ENCODE peak calls at places on chromosomes 16 and 17, in eight cellular contexts. I, M, Y, V, A, J, U and K are unnamed samples.

GRCh38 chr17:21218101-21218500 is 4.1 kb upstream of the TMEM11 start:
- DNase-seq in Y (no peak), U (peak), V (no peak), J (no peak), I (no peak), M (no peak), A (peak), K (peak)

GRCh38 chr17:3956983-3957382 is 7.3 kb downstream of the ATP2A3 start:
- DNase-seq in J (no peak), M (no peak), A (no peak), U (no peak), Y (no peak), I (no peak), V (no peak), K (no peak)

GRCh38 chr16:2719328-2720062 is 529 bp downstream of the PRSS27 start:
- DNase-seq in Y (no peak), V (no peak), A (no peak), I (no peak), U (no peak), J (no peak), M (peak), K (no peak)

GRCh38 chr17:17982796-17983195 is 10.1 kb downstream of the DRC3 start:
- DNase-seq in Y (no peak), U (no peak), M (no peak), A (no peak), V (no peak), I (no peak), J (no peak), K (no peak)

GRCh38 chr17:9837551-9838471 is 12.1 kb downstream of the GLP2R start:
- DNase-seq in M (no peak), Y (no peak), J (peak), A (peak), U (peak), I (no peak), V (no peak), K (peak)

GRCh38 chr17:60231234-60231633 is 81.5 kb downstream of the CA4 start:
- DNase-seq in M (no peak), U (peak), I (peak), A (peak), Y (no peak), J (peak), V (no peak), K (peak)

GRCh38 chr17:1200440-1200839 is 20.7 kb upstream of the ABR start:
- DNase-seq in U (no peak), A (no peak), Y (no peak), J (no peak), M (no peak), V (no peak), I (no peak), K (no peak)

GRCh38 chr17:8173871-8174322 is 2.3 kb downstream of the TMEM107 start:
- DNase-seq in M (no peak), I (no peak), Y (no peak), U (no peak), J (no peak), A (no peak), V (no peak), K (no peak)

GRCh38 chr17:75983501-75984181 is 4.6 kb downstream of the TEN1 start:
- DNase-seq in I (no peak), V (no peak), J (no peak), M (peak), A (no peak), Y (no peak), U (no peak), K (peak)

GRCh38 chr16:30523768-30524574 is 2.4 kb downstream of the ZNF768 start:
- DNase-seq in M (no peak), U (peak), I (no peak), J (no peak), V (no peak), A (no peak), Y (no peak), K (peak)

GRCh38 chr17:55089955-55090573 is 121.5 kb downstream of the STXBP4 start:
- DNase-seq in V (no peak), J (no peak), I (no peak), Y (peak), A (no peak), U (peak), M (no peak), K (peak)

GRCh38 chr16:188674-189073 is 8.4 kb downstream of the HBQ1 start:
- DNase-seq in U (no peak), M (no peak), Y (no peak), A (no peak), V (no peak), I (no peak), J (no peak), K (no peak)

GRCh38 chr16:78813917-78814316 is 714.5 kb downstream of the WWOX start:
- DNase-seq in M (no peak), A (no peak), Y (no peak), J (no peak), U (no peak), I (no peak), V (no peak), K (no peak)

GRCh38 chr17:50076591-50077235 is 18.4 kb upstream of the PDK2 start:
- DNase-seq in V (no peak), J (no peak), M (no peak), A (no peak), Y (no peak), I (no peak), U (no peak), K (no peak)

GRCh38 chr17:62064029-62064790 is 868 bp downstream of the MED13 start:
- DNase-seq in M (no peak), Y (no peak), U (peak), J (peak), V (no peak), I (no peak), A (peak), K (peak)

GRCh38 chr17:4948997-4949320 is 629 bp upstream of the PFN1 start:
- DNase-seq in M (peak), U (peak), V (no peak), I (peak), Y (peak), A (peak), J (peak), K (peak)

GRCh38 chr16:55056585-55057520 is 126.2 kb downstream of the IRX5 start:
- DNase-seq in M (no peak), A (no peak), Y (no peak), I (no peak), J (no peak), U (no peak), V (no peak), K (no peak)

GRCh38 chr17:57773557-57773956 is 28.5 kb upstream of the CCDC182 start:
- DNase-seq in J (no peak), Y (no peak), I (no peak), A (no peak), U (no peak), V (no peak), M (no peak), K (no peak)

GRCh38 chr17:80743181-80743771 is 198.6 kb downstream of the RPTOR start:
- DNase-seq in A (no peak), M (no peak), V (no peak), J (no peak), I (no peak), Y (no peak), U (no peak), K (peak)

GRCh38 chr16:70563571-70563970 is 40.0 kb downstream of the SF3B3 start:
- DNase-seq in J (no peak), A (no peak), V (no peak), M (no peak), U (peak), I (no peak), Y (no peak), K (peak)

GRCh38 chr16:54242199-54242598 is 44.4 kb downstream of the IRX3 start:
- DNase-seq in V (no peak), M (peak), Y (no peak), I (no peak), J (peak), A (peak), U (no peak), K (no peak)

GRCh38 chr17:38572665-38573365 is 32.9 kb downstream of the SRCIN1 start:
- DNase-seq in I (peak), A (peak), V (no peak), U (no peak), Y (no peak), M (no peak), J (no peak), K (no peak)

GRCh38 chr17:43020030-43020621 is 2.1 kb downstream of the VAT1 start:
- DNase-seq in V (no peak), Y (no peak), A (no peak), I (no peak), M (no peak), U (peak), J (no peak), K (peak)

GRCh38 chr17:77620282-77620681 is 338.2 kb upstream of the TNRC6C start:
- DNase-seq in V (no peak), J (no peak), M (no peak), I (no peak), U (no peak), A (no peak), Y (no peak), K (no peak)

GRCh38 chr16:89453662-89454321 is 36.6 kb downstream of the ANKRD11 start:
- DNase-seq in J (no peak), I (peak), V (no peak), M (no peak), U (peak), A (no peak), Y (no peak), K (no peak)

GRCh38 chr17:602436-602835 is 112.2 kb downstream of the VPS53 start:
- DNase-seq in J (no peak), I (no peak), U (no peak), A (no peak), M (no peak), Y (no peak), V (no peak), K (peak)

GRCh38 chr16:59632266-59632855 is 898.2 kb upstream of the GOT2 start:
- DNase-seq in V (no peak), U (peak), I (no peak), Y (no peak), A (no peak), M (no peak), J (no peak), K (peak)